ENCODE peak calls at places on chromosomes 12 and 14, in nine cellular contexts. G is body of pancreas, A is PC-3, U is GM12865, Y is Peyer's patch, R is psoas muscle, L is tibial nerve, X is AG10803, J is activated B cell treated with CpG ODN at 0.5 μM for 24 hours. Z is an unnamed sample.

GRCh38 chr12:63948211-63948610 is 103.7 kb downstream of the SRGAP1 start:
- DNase-seq in G (no peak), A (no peak), U (no peak), Y (no peak), R (no peak), L (no peak), X (no peak), J (no peak), Z (no peak)

GRCh38 chr12:92340441-92341332 is 195.0 kb upstream of the BTG1 start:
- DNase-seq in G (no peak), A (no peak), U (peak), Y (no peak), R (no peak), L (no peak), X (no peak), J (no peak), Z (no peak)

GRCh38 chr12:128974881-128975280 is 121.6 kb downstream of the GLT1D1 start:
- DNase-seq in G (no peak), A (no peak), U (no peak), Y (no peak), R (no peak), L (no peak), X (no peak), J (no peak), Z (no peak)

GRCh38 chr12:2214411-2214810 is 161.6 kb downstream of the CACNA1C start:
- DNase-seq in G (no peak), A (no peak), U (no peak), Y (no peak), R (no peak), L (no peak), X (no peak), J (no peak), Z (no peak)

GRCh38 chr12:54300267-54300731 is 516 bp downstream of the NFE2 start:
- DNase-seq in G (no peak), A (no peak), U (no peak), Y (no peak), R (no peak), L (no peak), X (no peak), J (no peak), Z (no peak)

GRCh38 chr12:79776111-79776510 is 85.3 kb upstream of the PAWR start:
- DNase-seq in G (no peak), A (peak), U (no peak), Y (no peak), R (no peak), L (no peak), X (peak), J (no peak), Z (no peak)

GRCh38 chr12:2288001-2288400 is 235.2 kb downstream of the CACNA1C start:
- DNase-seq in G (no peak), A (no peak), U (no peak), Y (no peak), R (no peak), L (no peak), X (peak), J (no peak), Z (peak)

GRCh38 chr12:67355428-67356385 is 86.5 kb downstream of the CAND1 start:
- DNase-seq in G (peak), A (peak), U (peak), Y (no peak), R (no peak), L (no peak), X (peak), J (no peak), Z (no peak)

GRCh38 chr12:107649615-107650014 is 36.0 kb upstream of the PWP1 start:
- DNase-seq in G (no peak), A (no peak), U (no peak), Y (no peak), R (no peak), L (no peak), X (no peak), J (no peak), Z (no peak)

GRCh38 chr12:77401062-77401461 is 335.7 kb upstream of the E2F7 start:
- DNase-seq in G (no peak), A (no peak), U (no peak), Y (no peak), R (no peak), L (no peak), X (no peak), J (no peak), Z (no peak)

GRCh38 chr12:4434299-4434698 is 11.3 kb downstream of the FGF6 start:
- DNase-seq in G (no peak), A (no peak), U (no peak), Y (no peak), R (no peak), L (no peak), X (no peak), J (no peak), Z (no peak)

GRCh38 chr14:32702571-32702970 is 236.1 kb upstream of the NPAS3 start:
- DNase-seq in G (peak), A (no peak), U (peak), Y (no peak), R (peak), L (peak), X (peak), J (peak), Z (peak)

GRCh38 chr14:21526672-21527319 is 650 bp upstream of the SALL2 start:
- DNase-seq in G (no peak), A (no peak), U (no peak), Y (no peak), R (no peak), L (no peak), X (no peak), J (no peak), Z (no peak)

GRCh38 chr12:32671930-32672785 is 6.9 kb upstream of the DNM1L start:
- DNase-seq in G (peak), A (peak), U (peak), Y (peak), R (no peak), L (no peak), X (peak), J (no peak), Z (peak)

GRCh38 chr14:58469309-58469708 is 41.8 kb downstream of the KIAA0586 start:
- DNase-seq in G (no peak), A (no peak), U (no peak), Y (no peak), R (no peak), L (no peak), X (no peak), J (no peak), Z (no peak)

GRCh38 chr12:14880890-14881453 is 4.7 kb downstream of the MGP start:
- DNase-seq in G (no peak), A (no peak), U (no peak), Y (no peak), R (no peak), L (no peak), X (no peak), J (no peak), Z (no peak)

GRCh38 chr14:31137214-31137889 is 70.2 kb downstream of the HECTD1 start:
- DNase-seq in G (no peak), A (peak), U (no peak), Y (no peak), R (no peak), L (no peak), X (no peak), J (no peak), Z (no peak)

GRCh38 chr14:94364037-94364436 is 24.4 kb downstream of the SERPINA1 start:
- DNase-seq in G (no peak), A (no peak), U (no peak), Y (peak), R (no peak), L (no peak), X (no peak), J (no peak), Z (no peak)

GRCh38 chr14:103597623-103598372 is 31.2 kb upstream of the KLC1 start:
- DNase-seq in G (no peak), A (peak), U (no peak), Y (no peak), R (no peak), L (no peak), X (peak), J (no peak), Z (no peak)

GRCh38 chr14:57712101-57712500 is 153.8 kb downstream of the SLC35F4 start:
- DNase-seq in G (no peak), A (no peak), U (no peak), Y (no peak), R (no peak), L (no peak), X (no peak), J (no peak), Z (no peak)

GRCh38 chr12:79983969-79984629 is 49.2 kb upstream of the PPP1R12A start:
- DNase-seq in G (no peak), A (peak), U (no peak), Y (no peak), R (no peak), L (no peak), X (peak), J (no peak), Z (no peak)

GRCh38 chr12:117188961-117189724 is 1.1 kb downstream of the FBXO21 start:
- DNase-seq in G (no peak), A (peak), U (no peak), Y (no peak), R (no peak), L (no peak), X (peak), J (no peak), Z (no peak)

GRCh38 chr12:1544991-1545700 is 49.2 kb downstream of the FBXL14 start:
- DNase-seq in G (no peak), A (peak), U (no peak), Y (no peak), R (no peak), L (no peak), X (peak), J (no peak), Z (no peak)

GRCh38 chr12:100675432-100675831 is 101.9 kb downstream of the GAS2L3 start:
- DNase-seq in G (peak), A (peak), U (no peak), Y (no peak), R (no peak), L (peak), X (peak), J (no peak), Z (peak)

GRCh38 chr12:70663838-70664237 is 26.6 kb upstream of the PTPRB start:
- DNase-seq in G (no peak), A (no peak), U (no peak), Y (no peak), R (no peak), L (no peak), X (no peak), J (no peak), Z (no peak)
- TF ChIP-seq CTCF in G (no peak), A (no peak), U (no peak), Y (no peak), R (no peak), L (no peak), X (no peak), J (no peak), Z (no peak)

GRCh38 chr14:40413146-40413545 is 980.9 kb upstream of the FBXO33 start:
- DNase-seq in G (no peak), A (peak), U (no peak), Y (no peak), R (no peak), L (no peak), X (no peak), J (no peak), Z (no peak)

GRCh38 chr14:40417777-40418401 is 985.7 kb upstream of the FBXO33 start:
- DNase-seq in G (no peak), A (peak), U (peak), Y (no peak), R (no peak), L (no peak), X (no peak), J (no peak), Z (no peak)
- TF ChIP-seq CTCF in G (peak), A (peak), U (peak), Y (no peak), R (peak), L (no peak), X (no peak), J (no peak), Z (no peak)

GRCh38 chr14:42322486-42323284 is 716.0 kb downstream of the LRFN5 start:
- DNase-seq in G (no peak), A (no peak), U (no peak), Y (no peak), R (no peak), L (no peak), X (no peak), J (no peak), Z (no peak)
- TF ChIP-seq CTCF in G (no peak), A (no peak), U (no peak), Y (no peak), R (no peak), L (no peak), X (no peak), J (no peak), Z (no peak)

GRCh38 chr12:47610847-47611246 is 95.0 kb downstream of the RPAP3 start:
- DNase-seq in G (no peak), A (no peak), U (no peak), Y (no peak), R (no peak), L (no peak), X (no peak), J (no peak), Z (no peak)

GRCh38 chr12:47612953-47613352 is 92.9 kb downstream of the RPAP3 start:
- DNase-seq in G (no peak), A (no peak), U (no peak), Y (no peak), R (no peak), L (no peak), X (no peak), J (no peak), Z (no peak)

GRCh38 chr12:47604474-47604873 is 101.4 kb downstream of the RPAP3 start:
- DNase-seq in G (no peak), A (peak), U (no peak), Y (no peak), R (no peak), L (no peak), X (no peak), J (no peak), Z (no peak)

GRCh38 chr12:47614521-47614920 is 91.3 kb downstream of the RPAP3 start:
- DNase-seq in G (no peak), A (no peak), U (no peak), Y (no peak), R (no peak), L (no peak), X (no peak), J (no peak), Z (no peak)

DNA sequence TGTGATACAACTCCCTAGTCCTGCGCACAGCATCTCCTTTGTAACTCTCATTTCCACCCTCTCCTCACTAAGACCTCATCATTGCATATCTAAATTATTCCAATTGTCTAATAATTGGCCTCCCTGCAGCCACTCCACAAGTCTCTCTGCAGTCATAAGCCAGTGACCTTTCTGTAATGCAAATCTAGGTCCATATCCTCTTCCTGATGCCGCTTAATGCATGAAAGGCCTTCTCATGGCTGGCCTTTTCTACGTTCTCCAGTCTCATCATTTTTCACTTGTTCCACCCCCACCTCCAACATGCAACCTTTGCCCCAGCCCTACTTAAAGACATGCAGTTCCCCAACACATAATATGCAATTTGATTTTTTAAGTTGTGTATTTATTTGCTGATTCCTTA is 96.0 kb downstream of the RPAP3 start:
- DNase-seq in G (no peak), A (no peak), U (no peak), Y (no peak), R (no peak), L (no peak), X (no peak), J (no peak), Z (no peak)
- TF ChIP-seq CTCF in G (no peak), A (no peak), U (no peak), Y (no peak), R (no peak), L (no peak), X (no peak), J (no peak), Z (no peak)

DNA sequence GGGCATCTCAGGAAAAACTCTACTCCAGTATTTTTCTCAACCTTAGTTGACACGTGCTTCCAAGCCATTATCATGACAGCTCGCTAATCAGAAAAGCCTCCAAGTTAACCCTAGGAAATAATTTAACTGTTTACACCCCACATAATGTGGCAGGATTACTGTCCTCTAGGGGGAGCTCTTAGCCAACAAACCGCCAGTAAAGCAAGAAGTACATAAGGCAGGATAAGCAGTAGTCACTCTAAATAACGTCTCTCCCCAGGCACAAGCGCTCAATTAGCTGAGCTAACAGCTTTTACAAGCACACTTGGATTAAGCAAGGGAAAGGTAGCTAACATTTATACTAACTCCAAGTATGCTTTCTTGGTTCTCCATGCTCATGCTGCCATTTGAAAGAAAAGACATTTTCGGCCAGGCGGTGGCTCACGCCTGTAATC is 22.8 kb downstream of the APOBEC1 start:
- DNase-seq in G (no peak), A (peak), U (peak), Y (peak), R (no peak), L (no peak), X (no peak), J (no peak), Z (no peak)
- TF ChIP-seq CTCF in G (peak), A (peak), U (peak), Y (no peak), R (peak), L (no peak), X (peak), J (no peak), Z (peak)

GRCh38 chr12:24393105-24393504 is 443.6 kb upstream of the SOX5 start:
- DNase-seq in G (no peak), A (no peak), U (no peak), Y (no peak), R (no peak), L (no peak), X (no peak), J (no peak), Z (no peak)
- TF ChIP-seq CTCF in G (no peak), A (no peak), U (no peak), Y (no peak), R (no peak), L (no peak), X (no peak), J (no peak), Z (no peak)

GRCh38 chr12:17276196-17276595 is 670.2 kb upstream of the LMO3 start:
- DNase-seq in G (no peak), A (no peak), U (no peak), Y (no peak), R (no peak), L (no peak), X (no peak), J (no peak), Z (no peak)

GRCh38 chr12:17284873-17285272 is 678.9 kb upstream of the LMO3 start:
- DNase-seq in G (no peak), A (no peak), U (no peak), Y (no peak), R (no peak), L (no peak), X (no peak), J (no peak), Z (no peak)

GRCh38 chr12:17283563-17283962 is 677.6 kb upstream of the LMO3 start:
- DNase-seq in G (no peak), A (no peak), U (no peak), Y (no peak), R (no peak), L (no peak), X (no peak), J (no peak), Z (no peak)

DNA sequence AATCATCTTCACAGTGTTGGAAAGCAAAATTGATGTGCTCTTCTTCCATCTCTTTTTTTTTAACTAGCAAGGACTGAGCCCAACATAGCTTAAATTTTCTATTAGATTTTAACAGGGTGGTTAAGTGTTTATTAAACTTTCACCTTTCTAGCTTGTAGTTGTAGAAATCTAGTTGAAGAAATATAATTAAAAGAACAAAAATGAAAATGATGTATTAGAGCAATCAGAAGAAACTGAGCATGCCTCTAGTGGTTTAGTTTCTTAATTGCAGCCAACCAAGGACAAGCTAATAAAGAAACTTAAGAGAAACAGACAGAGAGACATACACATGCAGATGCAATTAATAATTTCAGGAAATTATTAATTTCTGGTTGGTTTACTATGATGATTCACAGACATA is 673.0 kb upstream of the LMO3 start:
- DNase-seq in G (no peak), A (peak), U (no peak), Y (no peak), R (no peak), L (no peak), X (no peak), J (no peak), Z (no peak)
- TF ChIP-seq CTCF in G (no peak), A (peak), U (no peak), Y (no peak), R (no peak), L (no peak), X (no peak), J (no peak), Z (no peak)

DNA sequence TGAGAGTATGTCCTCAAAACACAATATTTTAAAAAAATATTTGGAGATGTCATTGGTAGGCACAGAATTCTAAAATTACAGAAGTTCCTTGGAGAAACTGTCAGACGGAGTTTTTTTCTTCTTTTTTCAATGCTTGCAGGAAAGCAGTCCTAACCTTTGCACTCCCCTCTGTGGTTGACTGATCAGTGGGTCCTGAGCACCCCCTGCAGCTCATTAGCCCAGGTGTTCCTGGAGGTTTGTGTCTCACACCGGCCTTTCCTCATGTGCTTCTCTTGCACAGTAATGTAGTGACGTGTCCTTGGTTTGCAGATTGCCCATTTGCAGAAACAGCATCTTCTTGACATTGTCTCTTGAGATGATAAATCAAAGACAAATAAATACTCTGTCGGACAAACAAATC is 513.0 kb downstream of the TMEM121 start:
- DNase-seq in G (no peak), A (peak), U (peak), Y (peak), R (no peak), L (no peak), X (no peak), J (peak), Z (peak)
- TF ChIP-seq CTCF in G (peak), A (peak), U (peak), Y (peak), R (no peak), L (no peak), X (no peak), J (no peak), Z (peak)

DNA sequence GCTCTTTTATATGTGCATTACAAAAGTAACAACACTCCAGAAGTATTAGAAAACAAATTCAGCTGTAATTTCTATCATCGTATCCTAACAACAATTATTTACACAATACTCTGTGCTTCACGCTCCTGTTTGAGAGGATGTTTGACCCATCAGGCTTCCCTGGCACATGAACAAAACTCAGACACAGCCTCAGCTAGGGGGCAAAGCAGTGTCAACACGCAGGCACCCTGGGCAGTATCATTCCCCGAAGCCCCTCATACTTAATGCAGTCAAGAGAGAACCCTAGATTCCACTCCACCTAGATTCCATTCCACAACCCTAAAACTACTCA is 15.4 kb downstream of the MANSC1 start:
- DNase-seq in G (no peak), A (no peak), U (no peak), Y (no peak), R (no peak), L (no peak), X (no peak), J (no peak), Z (no peak)
- TF ChIP-seq CTCF in G (no peak), A (peak), U (no peak), Y (no peak), R (no peak), L (peak), X (no peak), J (no peak), Z (no peak)